ENCODE peak calls at places on chromosomes 11 and 22, in six cellular contexts. K is stimulated activated CD4-positive, alpha-beta T cell treated with anti-CD3 and anti-CD28 coated beads, Interleukin-1b, Interleukin-23, amount 100 ng/mL, for 4 hours; N is NCI-H1417; H is HT1080; O is germinal center; X is PC-3. Q is an unnamed sample.

GRCh38 chr11:100980156-100980555 is 149.5 kb downstream of the PGR start:
- DNase-seq in K (no peak), N (peak; percentile 76), H (peak; percentile 11), O (no peak), X (peak; percentile 56), Q (no peak)

GRCh38 chr22:35777335-35777975 is 59.8 kb downstream of the APOL5 start:
- DNase-seq in K (no peak), N (no peak), H (peak; percentile 83), O (no peak), X (peak; percentile 71), Q (no peak)

GRCh38 chr22:31104869-31105268 is 2.5 kb downstream of the SELENOM start:
- DNase-seq in K (no peak), N (no peak), H (no peak), O (peak; percentile 58), X (no peak), Q (no peak)

GRCh38 chr11:1375161-1375954 is 14.4 kb upstream of the BRSK2 start:
- DNase-seq in K (no peak), N (no peak), H (no peak), O (no peak), X (no peak), Q (no peak)

GRCh38 chr11:44146931-44147330 is 51.5 kb downstream of the EXT2 start:
- DNase-seq in K (no peak), N (no peak), H (no peak), O (no peak), X (no peak), Q (no peak)

GRCh38 chr11:28223994-28224393 is 115.8 kb downstream of the METTL15 start:
- DNase-seq in K (no peak), N (no peak), H (no peak), O (no peak), X (no peak), Q (no peak)

GRCh38 chr22:28075260-28075981 is 156.4 kb upstream of the PITPNB start:
- DNase-seq in K (no peak), N (no peak), H (peak; percentile 66), O (no peak), X (peak; percentile 41), Q (no peak)

GRCh38 chr22:19825016-19825339 is 29.7 kb downstream of the GNB1L start:
- DNase-seq in K (no peak), N (no peak), H (no peak), O (no peak), X (no peak), Q (no peak)

GRCh38 chr22:43110444-43110926 is at the start of gene BIK:
- DNase-seq in K (peak; percentile 16), N (peak; percentile 52), H (no peak), O (peak; percentile 82), X (peak; percentile 44), Q (no peak)

GRCh38 chr22:37999640-38000272 is 15.4 kb upstream of the SOX10 start:
- DNase-seq in K (no peak), N (peak; percentile 37), H (peak; percentile 88), O (no peak), X (peak; percentile 83), Q (no peak)

GRCh38 chr11:14384338-14384737 is 25.4 kb upstream of the RRAS2 start:
- DNase-seq in K (no peak), N (no peak), H (no peak), O (no peak), X (no peak), Q (no peak)

GRCh38 chr11:62602141-62603071 is 741 bp upstream of the MTA2 start:
- DNase-seq in K (no peak), N (peak; percentile 95), H (no peak), O (peak; percentile 51), X (peak; percentile 76), Q (peak; percentile 81)

GRCh38 chr22:26922804-26923203 is 265.4 kb downstream of the MIAT start:
- DNase-seq in K (no peak), N (no peak), H (no peak), O (no peak), X (no peak), Q (no peak)

GRCh38 chr22:46262449-46263207 is 515 bp downstream of the PKDREJ start:
- DNase-seq in K (no peak), N (no peak), H (no peak), O (peak; percentile 37), X (no peak), Q (no peak)

GRCh38 chr11:120551191-120551590 is 39.6 kb downstream of the GRIK4 start:
- DNase-seq in K (no peak), N (no peak), H (no peak), O (no peak), X (no peak), Q (no peak)

GRCh38 chr22:26516503-26516902 is 4.2 kb upstream of the TFIP11 start:
- DNase-seq in K (no peak), N (no peak), H (no peak), O (no peak), X (no peak), Q (no peak)

GRCh38 chr22:25650834-25651233 is 86.4 kb downstream of the GRK3 start:
- DNase-seq in K (no peak), N (no peak), H (no peak), O (peak; percentile 43), X (no peak), Q (no peak)

GRCh38 chr11:116691779-116692178 is 81.0 kb downstream of the BUD13 start:
- DNase-seq in K (peak; percentile 44), N (peak; percentile 81), H (peak; percentile 44), O (peak; percentile 82), X (peak; percentile 66), Q (peak; percentile 34)

GRCh38 chr11:61630104-61630503 is 49.2 kb upstream of the SYT7 start:
- DNase-seq in K (no peak), N (no peak), H (no peak), O (no peak), X (no peak), Q (no peak)

GRCh38 chr22:26702906-26703830 is 45.8 kb downstream of the MIAT start:
- DNase-seq in K (no peak), N (no peak), H (no peak), O (no peak), X (peak; percentile 65), Q (no peak)

GRCh38 chr22:20615021-20615420 is 107.6 kb downstream of the MED15 start:
- DNase-seq in K (no peak), N (no peak), H (no peak), O (no peak), X (no peak), Q (no peak)

GRCh38 chr11:102476812-102477211 is 24.2 kb upstream of the TMEM123 start:
- DNase-seq in K (no peak), N (peak; percentile 25), H (peak; percentile 72), O (no peak), X (peak; percentile 81), Q (no peak)

GRCh38 chr11:130071211-130071712 is 1.6 kb downstream of the APLP2 start:
- DNase-seq in K (no peak), N (peak; percentile 71), H (no peak), O (no peak), X (peak; percentile 66), Q (peak; percentile 18)

GRCh38 chr11:17542249-17542648 is 2.0 kb downstream of the USH1C start:
- DNase-seq in K (no peak), N (no peak), H (no peak), O (no peak), X (no peak), Q (no peak)

GRCh38 chr11:78256962-78257361 is 68.2 kb downstream of the USP35 start:
- DNase-seq in K (no peak), N (no peak), H (peak; percentile 66), O (no peak), X (no peak), Q (no peak)

GRCh38 chr11:64289011-64289564 is 2.0 kb upstream of the KCNK4 start:
- DNase-seq in K (no peak), N (no peak), H (no peak), O (no peak), X (no peak), Q (no peak)

GRCh38 chr11:120089036-120090001 is 48.6 kb downstream of the TRIM29 start:
- DNase-seq in K (no peak), N (no peak), H (no peak), O (no peak), X (no peak), Q (no peak)

GRCh38 chr11:29300441-29300840 is 716.4 kb downstream of the KCNA4 start:
- DNase-seq in K (no peak), N (no peak), H (peak; percentile 81), O (no peak), X (peak; percentile 85), Q (no peak)

GRCh38 chr11:107744736-107745135 is 32.9 kb upstream of the SLN start:
- DNase-seq in K (no peak), N (peak; percentile 30), H (no peak), O (no peak), X (no peak), Q (no peak)

GRCh38 chr11:130827697-130828377 is 88.4 kb downstream of the SNX19 start:
- DNase-seq in K (no peak), N (peak; percentile 19), H (peak; percentile 76), O (no peak), X (peak; percentile 93), Q (no peak)